ENCODE peak calls at places on chromosomes 5 and 9, in four cellular contexts. C, A, T and W are unnamed samples.

GRCh38 chr9:437066-438015 is 222.7 kb downstream of the DOCK8 start:
- DNase-seq in A (no peak), C (peak), T (no peak), W (no peak)

GRCh38 chr5:167678457-167678856 is 613.0 kb upstream of the WWC1 start:
- DNase-seq in T (no peak), A (no peak), C (no peak), W (no peak)

GRCh38 chr5:1312993-1313833 is 18.3 kb upstream of the TERT start:
- DNase-seq in T (no peak), A (no peak), C (no peak), W (no peak)

GRCh38 chr9:89410022-89410421 is 87.9 kb downstream of the SEMA4D start:
- DNase-seq in A (no peak), T (no peak), C (no peak), W (no peak)

GRCh38 chr9:21994526-21994995 is at the start of gene CDKN2B-AS1:
- DNase-seq in T (peak), C (no peak), A (peak), W (peak)

GRCh38 chr5:65722575-65723424 is 795 bp downstream of the NLN start:
- DNase-seq in A (peak), C (no peak), T (peak), W (peak)

GRCh38 chr5:43068037-43068436 is 27.9 kb upstream of the ANXA2R start:
- DNase-seq in C (no peak), A (no peak), T (no peak), W (no peak)

GRCh38 chr5:178238711-178239592 is 6.3 kb upstream of the PHYKPL start:
- DNase-seq in C (no peak), A (no peak), T (no peak), W (no peak)

GRCh38 chr9:16484744-16485143 is 385.7 kb downstream of the BNC2 start:
- DNase-seq in C (no peak), A (no peak), T (no peak), W (no peak)

GRCh38 chr9:134722120-134722701 is 80.6 kb downstream of the COL5A1 start:
- DNase-seq in C (no peak), T (no peak), A (no peak), W (no peak)

GRCh38 chr5:151018846-151019245 is 1.5 kb upstream of the GPX3 start:
- DNase-seq in C (no peak), A (no peak), T (no peak), W (no peak)

GRCh38 chr5:74342948-74343682 is 297.4 kb downstream of the ENC1 start:
- DNase-seq in T (no peak), C (no peak), A (no peak), W (no peak)

GRCh38 chr5:68189171-68189570 is 26.4 kb upstream of the PIK3R1 start:
- DNase-seq in T (no peak), C (no peak), A (no peak), W (no peak)

GRCh38 chr5:133082128-133082527 is 30.3 kb downstream of the HSPA4 start:
- DNase-seq in T (no peak), A (no peak), C (no peak), W (no peak)

GRCh38 chr5:146815423-146815822 is 63.1 kb downstream of the PPP2R2B start:
- DNase-seq in A (no peak), C (no peak), T (no peak), W (no peak)

GRCh38 chr9:18863821-18864220 is 169.2 kb downstream of the SAXO1 start:
- DNase-seq in C (peak), T (no peak), A (no peak), W (no peak)

GRCh38 chr9:26755476-26755875 is 137.1 kb downstream of the CAAP1 start:
- DNase-seq in C (no peak), A (no peak), T (no peak), W (no peak)

GRCh38 chr5:29924107-29924506 is 1269.4 kb upstream of the CDH6 start:
- DNase-seq in A (no peak), C (no peak), T (no peak), W (no peak)

GRCh38 chr9:137167113-137167751 is 2.6 kb downstream of the LRRC26 start:
- DNase-seq in C (no peak), T (no peak), A (no peak), W (no peak)

GRCh38 chr5:181181650-181182565 is 23.1 kb downstream of the TRIM7 start:
- DNase-seq in T (peak), A (peak), C (no peak), W (no peak)

GRCh38 chr9:79012561-79012960 is 559.2 kb upstream of the TLE4 start:
- DNase-seq in A (no peak), C (peak), T (no peak), W (no peak)

GRCh38 chr5:9624196-9624947 is 5.8 kb downstream of the TAS2R1 start:
- DNase-seq in T (no peak), A (peak), C (no peak), W (no peak)